ENCODE peak calls at places on chromosome 9, in ten cellular contexts. F is neural crest cell, G is heart left ventricle, L is kidney glomerular epithelial cell, V is nucleus accumbens, O is choroid plexus epithelial cell, Q is coronary artery, E is iPS-NIHi11, Y is hippocampal formation, B is ELR. S is an unnamed sample.

GRCh38 chr9:76895186-76895585 is 10.7 kb downstream of the PRUNE2 start:
- DNase-seq in F (no peak), G (no peak), L (no peak), V (no peak), O (no peak), Q (no peak), E (no peak), Y (no peak), B (no peak), S (no peak)

GRCh38 chr9:23543420-23543819 is 282.6 kb downstream of the ELAVL2 start:
- DNase-seq in F (no peak), G (no peak), L (no peak), V (no peak), O (no peak), Q (no peak), E (no peak), Y (no peak), B (no peak), S (no peak)

GRCh38 chr9:72946821-72947220 is 6.0 kb downstream of the ALDH1A1 start:
- DNase-seq in F (no peak), G (no peak), L (no peak), V (no peak), O (no peak), Q (no peak), E (no peak), Y (no peak), B (no peak), S (no peak)

GRCh38 chr9:133647148-133647547 is 11.0 kb downstream of the DBH start:
- DNase-seq in F (no peak), G (no peak), L (no peak), V (no peak), O (no peak), Q (no peak), E (no peak), Y (no peak), B (no peak), S (no peak)

GRCh38 chr9:86731511-86731993 is 215.8 kb downstream of the GAS1 start:
- DNase-seq in F (no peak), G (no peak), L (peak), V (no peak), O (peak), Q (no peak), E (no peak), Y (no peak), B (peak), S (no peak)

GRCh38 chr9:33042528-33042927 is 17.5 kb downstream of the DNAJA1 start:
- DNase-seq in F (no peak), G (no peak), L (no peak), V (no peak), O (no peak), Q (no peak), E (no peak), Y (no peak), B (no peak), S (no peak)

GRCh38 chr9:134519403-134520070 is 122.1 kb upstream of the COL5A1 start:
- DNase-seq in F (no peak), G (peak), L (no peak), V (no peak), O (no peak), Q (no peak), E (no peak), Y (no peak), B (no peak), S (no peak)

GRCh38 chr9:5186416-5187169 is 1.2 kb upstream of the INSL6 start:
- DNase-seq in F (peak), G (no peak), L (peak), V (peak), O (peak), Q (no peak), E (peak), Y (peak), B (peak), S (peak)

GRCh38 chr9:97954550-97954989 is 16.6 kb upstream of the HEMGN start:
- DNase-seq in F (peak), G (no peak), L (peak), V (no peak), O (peak), Q (no peak), E (peak), Y (no peak), B (peak), S (no peak)

GRCh38 chr9:20028849-20029231 is 240.0 kb upstream of the SLC24A2 start:
- DNase-seq in F (no peak), G (no peak), L (no peak), V (no peak), O (no peak), Q (no peak), E (no peak), Y (no peak), B (no peak), S (no peak)

GRCh38 chr9:100595391-100596199 is 17.7 kb downstream of the CAVIN4 start:
- DNase-seq in F (peak), G (no peak), L (peak), V (peak), O (peak), Q (no peak), E (peak), Y (peak), B (peak), S (no peak)

GRCh38 chr9:32551491-32552049 is 557 bp upstream of the SMIM27 start:
- DNase-seq in F (peak), G (no peak), L (no peak), V (no peak), O (peak), Q (no peak), E (no peak), Y (no peak), B (peak), S (no peak)

GRCh38 chr9:124202447-124202971 is 55.2 kb upstream of the NEK6 start:
- DNase-seq in F (no peak), G (peak), L (no peak), V (no peak), O (peak), Q (no peak), E (no peak), Y (peak), B (no peak), S (no peak)

GRCh38 chr9:19445452-19445851 is 36.6 kb downstream of the ACER2 start:
- DNase-seq in F (no peak), G (no peak), L (no peak), V (no peak), O (no peak), Q (no peak), E (no peak), Y (no peak), B (no peak), S (no peak)

GRCh38 chr9:112629890-112630485 is 87.9 kb downstream of the INIP start:
- DNase-seq in F (no peak), G (no peak), L (no peak), V (no peak), O (no peak), Q (no peak), E (no peak), Y (no peak), B (no peak), S (no peak)

GRCh38 chr9:131214931-131215330 is 61.4 kb downstream of the FAM78A start:
- DNase-seq in F (no peak), G (no peak), L (no peak), V (no peak), O (no peak), Q (no peak), E (no peak), Y (no peak), B (no peak), S (no peak)

GRCh38 chr9:123834907-123835562 is 94.9 kb downstream of the DENND1A start:
- DNase-seq in F (no peak), G (no peak), L (peak), V (no peak), O (peak), Q (no peak), E (no peak), Y (no peak), B (peak), S (no peak)

GRCh38 chr9:133910855-133911514 is 81.1 kb downstream of the VAV2 start:
- DNase-seq in F (no peak), G (no peak), L (no peak), V (no peak), O (peak), Q (no peak), E (no peak), Y (no peak), B (no peak), S (no peak)

GRCh38 chr9:136868644-136869043 is 2.5 kb upstream of the EDF1 start:
- DNase-seq in F (no peak), G (no peak), L (no peak), V (no peak), O (no peak), Q (peak), E (no peak), Y (no peak), B (no peak), S (no peak)

GRCh38 chr9:91500509-91501011 is 76.9 kb upstream of the NFIL3 start:
- DNase-seq in F (no peak), G (no peak), L (peak), V (no peak), O (peak), Q (no peak), E (no peak), Y (no peak), B (peak), S (no peak)

GRCh38 chr9:68894502-68894901 is 119.4 kb downstream of the PRKACG start:
- DNase-seq in F (no peak), G (no peak), L (no peak), V (no peak), O (peak), Q (no peak), E (no peak), Y (no peak), B (no peak), S (no peak)

GRCh38 chr9:93577940-93578682 is 1.7 kb downstream of the PHF2 start:
- DNase-seq in F (no peak), G (no peak), L (no peak), V (no peak), O (no peak), Q (no peak), E (no peak), Y (no peak), B (peak), S (no peak)

GRCh38 chr9:20292002-20292401 is 330.3 kb downstream of the MLLT3 start:
- DNase-seq in F (no peak), G (no peak), L (peak), V (no peak), O (peak), Q (no peak), E (peak), Y (no peak), B (peak), S (no peak)